ENCODE peak calls at places on chromosomes 2 and 18, in four cellular contexts. N, S, J and M are unnamed samples.

GRCh38 chr18:76258209-76258608 is 236.8 kb downstream of the ZNF516 start:
- DNase-seq in N (no peak), S (peak), J (no peak), M (no peak)

GRCh38 chr2:202278036-202278760 is 12.6 kb downstream of the NOP58 start:
- DNase-seq in N (peak), S (peak), J (no peak), M (no peak)

GRCh38 chr2:219309278-219309677 is at the start of gene PTPRN:
- DNase-seq in N (no peak), S (peak), J (peak), M (no peak)

GRCh38 chr18:45775726-45776125 is 49.7 kb upstream of the SIGLEC15 start:
- DNase-seq in N (no peak), S (peak), J (no peak), M (no peak)

GRCh38 chr18:8951491-8951890 is 151.0 kb upstream of the NDUFV2 start:
- DNase-seq in N (no peak), S (no peak), J (no peak), M (no peak)

GRCh38 chr18:74450626-74451025 is 6.5 kb downstream of the DIPK1C start:
- DNase-seq in N (no peak), S (no peak), J (no peak), M (no peak)

GRCh38 chr2:96698221-96698861 is 41.5 kb downstream of the LMAN2L start:
- DNase-seq in N (no peak), S (no peak), J (no peak), M (no peak)

GRCh38 chr2:128750328-128751165 is 431.9 kb upstream of the HS6ST1 start:
- DNase-seq in N (no peak), S (no peak), J (no peak), M (no peak)

GRCh38 chr2:85997016-85997970 is 108.4 kb downstream of the POLR1A start:
- DNase-seq in N (no peak), S (no peak), J (no peak), M (no peak)

GRCh38 chr2:529425-529824 is 147.8 kb downstream of the TMEM18 start:
- DNase-seq in N (no peak), S (peak), J (no peak), M (no peak)

GRCh38 chr2:13884271-13884976 is 748.1 kb upstream of the LRATD1 start:
- DNase-seq in N (no peak), S (peak), J (no peak), M (no peak)

GRCh38 chr2:144351687-144352086 is 168.2 kb downstream of the ZEB2 start:
- DNase-seq in N (no peak), S (no peak), J (no peak), M (no peak)

GRCh38 chr2:36705326-36706020 is 9.0 kb downstream of the VIT start:
- DNase-seq in N (no peak), S (no peak), J (no peak), M (no peak)

GRCh38 chr2:189613650-189614420 is 33.2 kb upstream of the SLC40A1 start:
- DNase-seq in N (no peak), S (peak), J (no peak), M (no peak)

GRCh38 chr2:188278388-188279092 is 13.1 kb upstream of the GULP1 start:
- DNase-seq in N (no peak), S (no peak), J (no peak), M (no peak)

GRCh38 chr2:45946023-45946422 is 294.5 kb downstream of the PRKCE start:
- DNase-seq in N (peak), S (peak), J (no peak), M (no peak)

DNA sequence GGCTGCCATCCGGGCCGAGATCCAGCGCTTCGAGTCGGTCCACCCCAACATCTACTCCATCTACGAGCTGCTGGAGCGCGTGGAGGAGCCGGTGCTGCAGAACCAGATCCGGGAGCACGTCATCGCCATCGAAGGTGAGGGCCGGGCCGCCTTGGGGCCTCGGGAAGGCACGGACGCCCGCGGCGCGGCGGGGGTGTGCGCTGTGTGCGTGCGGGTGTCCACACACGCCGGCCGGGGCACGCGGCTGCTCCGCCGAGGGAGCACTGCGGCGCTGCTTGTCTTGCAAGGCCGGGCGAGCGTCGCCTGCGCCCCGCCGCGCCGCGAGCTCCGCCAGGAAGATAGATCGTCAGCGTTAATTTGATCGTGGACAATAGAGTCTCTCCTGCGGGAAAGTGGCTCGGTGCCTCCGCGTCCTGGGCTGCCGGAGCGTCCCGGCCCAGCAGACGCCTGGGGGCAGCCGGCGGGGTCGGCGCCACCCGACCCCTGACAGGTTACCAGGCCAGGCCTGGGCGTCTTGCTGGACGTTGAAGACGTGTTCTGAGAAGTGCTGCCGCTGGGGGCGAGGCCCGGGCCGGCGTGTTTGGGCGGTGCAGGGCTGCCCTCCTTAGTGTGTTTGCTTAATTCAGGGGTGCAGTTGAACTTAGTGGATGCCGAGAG is 1.0 kb downstream of the AGAP1 start:
- DNase-seq in N (no peak), S (peak), J (peak), M (no peak)
- TF ChIP-seq CTCF in N (no peak), S (no peak), J (no peak), M (no peak)

GRCh38 chr2:63572001-63572400 is 16.3 kb downstream of the WDPCP start:
- DNase-seq in N (no peak), S (no peak), J (no peak), M (no peak)
- TF ChIP-seq CTCF in N (no peak), S (no peak), J (no peak), M (no peak)

DNA sequence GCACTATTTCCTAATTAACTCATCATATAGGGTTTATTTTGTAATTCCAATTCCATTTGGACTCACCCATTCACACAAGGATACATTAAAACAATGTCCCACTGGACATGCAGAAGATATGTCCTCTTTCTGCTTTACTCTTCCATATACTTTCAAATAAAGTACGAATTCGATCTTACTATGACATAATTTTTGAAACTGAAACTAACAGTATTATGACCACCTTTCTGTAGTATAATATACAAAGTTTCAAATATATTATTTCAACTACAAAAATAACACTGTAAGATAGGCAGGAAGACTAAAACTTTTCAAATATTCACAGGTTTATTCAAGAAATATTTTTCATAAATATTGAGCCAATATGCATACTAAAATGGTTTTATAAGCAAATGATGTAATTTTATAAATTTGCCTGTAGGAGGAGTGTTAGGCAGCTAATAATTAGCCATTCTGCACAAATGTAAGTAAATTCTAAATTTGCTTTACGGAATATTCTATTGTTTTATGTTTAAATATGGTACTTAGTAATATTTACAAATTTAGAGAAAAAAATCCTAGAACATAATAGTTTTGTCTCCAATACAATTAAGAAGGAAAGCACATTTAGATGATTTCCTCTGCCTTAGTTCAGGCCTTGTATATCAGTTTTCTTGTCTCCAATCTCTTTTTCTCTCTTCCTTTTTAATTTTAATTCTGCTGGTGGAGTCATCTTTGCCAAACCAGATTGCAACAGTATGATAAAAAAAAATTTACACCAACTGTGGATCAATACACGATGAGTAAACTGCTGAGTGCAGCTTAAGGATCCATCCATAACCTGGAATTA is 85.9 kb downstream of the CERKL start:
- DNase-seq in N (no peak), S (peak), J (no peak), M (no peak)
- TF ChIP-seq CTCF in N (peak), S (peak), J (peak), M (peak)

GRCh38 chr18:49723648-49724180 is 89.6 kb downstream of the ACAA2 start:
- DNase-seq in N (no peak), S (peak), J (no peak), M (no peak)

GRCh38 chr18:49727816-49728215 is 85.5 kb downstream of the ACAA2 start:
- DNase-seq in N (no peak), S (no peak), J (no peak), M (no peak)

GRCh38 chr18:49726564-49726963 is 86.8 kb downstream of the ACAA2 start:
- DNase-seq in N (no peak), S (no peak), J (no peak), M (no peak)

GRCh38 chr18:49728542-49728941 is 84.8 kb downstream of the ACAA2 start:
- DNase-seq in N (no peak), S (peak), J (peak), M (no peak)

GRCh38 chr18:49725809-49726514 is 87.4 kb downstream of the ACAA2 start:
- DNase-seq in N (peak), S (peak), J (no peak), M (no peak)
- TF ChIP-seq CTCF in N (peak), S (peak), J (no peak), M (no peak)

DNA sequence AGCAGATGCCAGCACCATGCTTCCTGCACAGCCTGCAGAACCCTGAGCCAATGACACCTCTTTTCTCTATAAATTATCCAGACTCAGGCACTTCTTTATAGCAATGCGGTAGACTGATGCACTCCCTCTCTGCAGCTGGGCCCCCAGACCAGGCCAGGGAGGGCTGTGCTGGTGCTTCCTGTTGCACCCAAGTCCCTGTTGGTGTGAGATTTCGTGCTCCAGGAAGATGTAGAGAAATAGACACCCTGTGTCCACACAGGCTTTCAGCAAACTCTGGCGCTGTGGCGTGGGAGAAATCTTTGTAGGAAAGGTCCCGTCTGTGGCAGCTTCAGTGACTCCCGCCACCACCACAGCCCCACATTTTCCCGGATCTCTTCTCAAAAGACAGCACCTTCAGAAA is 572.2 kb downstream of the GALR1 start:
- DNase-seq in N (no peak), S (no peak), J (no peak), M (no peak)
- TF ChIP-seq CTCF in N (no peak), S (no peak), J (no peak), M (no peak)

GRCh38 chr2:105561401-105561800 is 162.6 kb upstream of the FHL2 start:
- DNase-seq in N (no peak), S (no peak), J (no peak), M (no peak)

GRCh38 chr2:105568323-105568610 is 169.4 kb upstream of the FHL2 start:
- DNase-seq in N (no peak), S (no peak), J (no peak), M (no peak)

GRCh38 chr2:105560157-105560556 is 161.3 kb upstream of the FHL2 start:
- DNase-seq in N (no peak), S (no peak), J (no peak), M (no peak)

GRCh38 chr2:105557515-105557914 is 158.7 kb upstream of the FHL2 start:
- DNase-seq in N (no peak), S (no peak), J (no peak), M (no peak)

GRCh38 chr2:105563000-105563719 is 164.3 kb upstream of the FHL2 start:
- DNase-seq in N (no peak), S (no peak), J (no peak), M (no peak)
- TF ChIP-seq CTCF in N (no peak), S (no peak), J (no peak), M (no peak)

GRCh38 chr2:153497938-153498629 is 19.5 kb upstream of the RPRM start:
- DNase-seq in N (no peak), S (no peak), J (no peak), M (no peak)
- TF ChIP-seq CTCF in N (no peak), S (no peak), J (no peak), M (no peak)

DNA sequence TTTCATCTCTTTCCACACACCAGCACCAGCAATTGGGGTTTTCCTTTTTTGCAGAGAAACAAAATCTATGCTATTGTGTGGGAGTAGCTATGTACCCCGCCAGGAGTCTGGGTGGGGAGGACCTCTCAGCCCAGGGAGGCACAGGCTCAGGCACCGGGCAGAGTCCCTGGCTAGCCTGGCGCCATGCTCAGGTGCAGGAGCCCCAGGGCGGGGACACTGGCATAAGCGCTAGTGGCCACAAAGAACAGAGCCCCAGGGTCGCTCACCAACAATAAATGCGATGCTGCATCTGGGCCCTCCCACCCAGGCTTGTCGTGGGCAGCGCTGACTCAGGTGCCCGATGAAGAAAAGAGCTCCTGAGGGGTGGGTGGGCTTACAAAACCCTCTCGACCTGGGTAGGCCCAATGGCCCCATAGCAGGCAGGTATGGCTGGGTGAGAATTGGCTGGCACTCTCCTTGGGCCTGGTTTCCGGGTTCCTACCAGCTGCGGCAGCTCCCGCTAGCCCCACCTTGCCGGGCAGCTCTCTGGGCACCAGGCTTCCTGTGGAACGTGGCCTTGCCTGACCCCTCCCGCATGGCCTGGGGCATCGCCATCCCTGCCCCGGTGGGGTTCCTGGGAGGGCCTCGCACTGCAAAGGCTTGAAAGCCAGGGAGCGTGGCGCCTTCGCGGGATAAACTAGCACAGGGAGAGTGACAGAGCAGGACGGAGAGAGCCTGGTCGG is 31.8 kb upstream of the COL6A3 start:
- DNase-seq in N (no peak), S (no peak), J (peak), M (no peak)
- TF ChIP-seq CTCF in N (no peak), S (no peak), J (no peak), M (no peak)

GRCh38 chr2:237574894-237575868 is 8.8 kb downstream of the PRLH start:
- DNase-seq in N (no peak), S (peak), J (peak), M (no peak)
- TF ChIP-seq CTCF in N (no peak), S (no peak), J (no peak), M (no peak)

GRCh38 chr18:44680271-44681038 is at the start of gene SETBP1:
- DNase-seq in N (peak), S (peak), J (peak), M (no peak)
- TF ChIP-seq CTCF in N (no peak), S (no peak), J (no peak), M (no peak)